ENCODE peak calls at places on chromosomes 4 and X, in nine cellular contexts. Q is anterior cingulate cortex; A is T-helper 1 cell; O is Peyer's patch; F is NCI-H748 treated with DMSO at 0.1 percent for 48 hours; B is AG20443; T is activated T-cell treated with anti-CD3 and anti-CD28 coated beads, Interleukin-2, amount 50 U/mL, for 72 hours; X is NCI-H1105; E is GM19239. P is an unnamed sample.

GRCh38 chrX:114985967-114986592 is 31.3 kb downstream of the IL13RA2 start:
- DNase-seq in Q (no peak), A (no peak), O (no peak), F (no peak), B (peak), T (no peak), X (no peak), E (no peak), P (no peak)

GRCh38 chrX:30414144-30414543 is 105.0 kb upstream of the NR0B1 start:
- DNase-seq in Q (no peak), A (no peak), O (no peak), F (no peak), B (no peak), T (no peak), X (no peak), E (no peak), P (no peak)

GRCh38 chrX:139762400-139763183 is 54.6 kb upstream of the MCF2 start:
- DNase-seq in Q (no peak), A (no peak), O (no peak), F (no peak), B (no peak), T (no peak), X (no peak), E (no peak), P (no peak)

GRCh38 chr4:39227906-39228305 is 45.6 kb downstream of the WDR19 start:
- DNase-seq in Q (no peak), A (no peak), O (no peak), F (no peak), B (no peak), T (no peak), X (no peak), E (no peak), P (no peak)

GRCh38 chrX:9534686-9535085 is 69.8 kb downstream of the TBL1X start:
- DNase-seq in Q (no peak), A (no peak), O (no peak), F (no peak), B (peak), T (no peak), X (no peak), E (no peak), P (no peak)

GRCh38 chr4:6844986-6845385 is 62.5 kb downstream of the KIAA0232 start:
- DNase-seq in Q (no peak), A (no peak), O (no peak), F (no peak), B (no peak), T (no peak), X (no peak), E (no peak), P (no peak)

GRCh38 chr4:186137193-186137792 is 32.8 kb downstream of the FAM149A start:
- DNase-seq in Q (no peak), A (no peak), O (no peak), F (peak), B (peak), T (no peak), X (no peak), E (no peak), P (no peak)

GRCh38 chr4:186685744-186686143 is 37.9 kb downstream of the FAT1 start:
- DNase-seq in Q (no peak), A (no peak), O (no peak), F (no peak), B (peak), T (no peak), X (no peak), E (no peak), P (peak)

GRCh38 chr4:1567808-1568581 is 116.1 kb downstream of the FAM53A start:
- DNase-seq in Q (no peak), A (no peak), O (no peak), F (no peak), B (no peak), T (no peak), X (no peak), E (no peak), P (no peak)

GRCh38 chr4:152265149-152265621 is 270.7 kb downstream of the FBXW7 start:
- DNase-seq in Q (no peak), A (no peak), O (no peak), F (peak), B (peak), T (no peak), X (no peak), E (no peak), P (peak)

GRCh38 chr4:173124209-173124865 is 44.3 kb upstream of the GALNT7 start:
- DNase-seq in Q (no peak), A (no peak), O (no peak), F (no peak), B (no peak), T (no peak), X (no peak), E (no peak), P (no peak)

GRCh38 chr4:98828801-98829200 is 100.1 kb downstream of the EIF4E start:
- DNase-seq in Q (no peak), A (peak), O (no peak), F (no peak), B (no peak), T (peak), X (no peak), E (no peak), P (no peak)

GRCh38 chrX:112163916-112164315 is 81.3 kb upstream of the TRPC5 start:
- DNase-seq in Q (no peak), A (no peak), O (no peak), F (no peak), B (peak), T (no peak), X (no peak), E (no peak), P (no peak)

GRCh38 chr4:38609614-38610013 is 54.4 kb upstream of the KLF3 start:
- DNase-seq in Q (no peak), A (no peak), O (no peak), F (no peak), B (no peak), T (no peak), X (no peak), E (no peak), P (no peak)

GRCh38 chrX:2583194-2584162 is 82.7 kb upstream of the DHRSX start:
- DNase-seq in Q (no peak), A (no peak), O (no peak), F (no peak), B (no peak), T (no peak), X (no peak), E (no peak), P (no peak)

GRCh38 chr4:138499627-138500026 is 257.5 kb upstream of the SLC7A11 start:
- DNase-seq in Q (no peak), A (no peak), O (no peak), F (no peak), B (no peak), T (no peak), X (no peak), E (no peak), P (no peak)

GRCh38 chr4:14520171-14520570 is 482.1 kb upstream of the CPEB2 start:
- DNase-seq in Q (no peak), A (no peak), O (no peak), F (no peak), B (no peak), T (no peak), X (no peak), E (no peak), P (no peak)

GRCh38 chr4:63937961-63938360 is 471.3 kb downstream of the TECRL start:
- DNase-seq in Q (no peak), A (no peak), O (no peak), F (no peak), B (no peak), T (no peak), X (no peak), E (no peak), P (no peak)

GRCh38 chr4:6360385-6360784 is 90.7 kb downstream of the WFS1 start:
- DNase-seq in Q (peak), A (no peak), O (no peak), F (no peak), B (no peak), T (no peak), X (no peak), E (no peak), P (no peak)

GRCh38 chr4:26992657-26993361 is 132.2 kb downstream of the STIM2 start:
- DNase-seq in Q (no peak), A (no peak), O (peak), F (no peak), B (peak), T (peak), X (no peak), E (peak), P (no peak)

GRCh38 chr4:33171873-33172550 is 2451.8 kb downstream of the PCDH7 start:
- DNase-seq in Q (no peak), A (no peak), O (no peak), F (no peak), B (no peak), T (no peak), X (no peak), E (no peak), P (no peak)

GRCh38 chr4:165301833-165302232 is 25.6 kb upstream of the MSMO1 start:
- DNase-seq in Q (no peak), A (no peak), O (no peak), F (no peak), B (peak), T (no peak), X (no peak), E (no peak), P (no peak)